ENCODE peak calls at places on chromosomes 4 and X, in five cellular contexts. G is hippocampal formation; K is naive B cell; E is hypothalamus; R is stimulated activated CD8-positive, alpha-beta memory T cell treated with anti-CD3 and anti-CD28 coated beads, Interleukin-7, amount 100 ng/mL, for 24 hours. N is an unnamed sample.

GRCh38 chr4:37628977-37629609 is 57.1 kb downstream of the RELL1 start:
- DNase-seq in G (no peak), K (no peak), E (no peak), R (no peak), N (no peak)

GRCh38 chr4:164572877-164573279 is 181.1 kb upstream of the SMIM31 start:
- DNase-seq in G (no peak), K (no peak), E (no peak), R (no peak), N (no peak)

GRCh38 chr4:140567722-140568121 is 1.0 kb downstream of the UCP1 start:
- DNase-seq in G (no peak), K (peak), E (no peak), R (no peak), N (no peak)

GRCh38 chrX:137234651-137235402 is 201.0 kb upstream of the GPR101 start:
- DNase-seq in G (no peak), K (no peak), E (no peak), R (no peak), N (no peak)

GRCh38 chr4:145539677-145540076 is 58.0 kb downstream of the SMAD1 start:
- DNase-seq in G (no peak), K (no peak), E (no peak), R (no peak), N (no peak)

GRCh38 chr4:110268790-110269189 is 70.4 kb upstream of the ELOVL6 start:
- DNase-seq in G (no peak), K (no peak), E (no peak), R (no peak), N (no peak)

GRCh38 chr4:183256756-183257385 is 63.2 kb downstream of the CLDN22 start:
- DNase-seq in G (peak), K (no peak), E (no peak), R (peak), N (peak)

GRCh38 chr4:188042191-188042590 is 46.6 kb downstream of the ZFP42 start:
- DNase-seq in G (no peak), K (no peak), E (no peak), R (no peak), N (no peak)

GRCh38 chrX:29528281-29528680 is 687.1 kb upstream of the MAGEB2 start:
- DNase-seq in G (no peak), K (no peak), E (no peak), R (no peak), N (no peak)

GRCh38 chr4:174244441-174244840 is 39.0 kb downstream of the FBXO8 start:
- DNase-seq in G (no peak), K (no peak), E (no peak), R (no peak), N (no peak)

GRCh38 chrX:16664626-16665025 is 14.7 kb downstream of the S100G start:
- DNase-seq in G (no peak), K (no peak), E (no peak), R (no peak), N (no peak)

GRCh38 chrX:45322820-45323219 is 122.1 kb upstream of the DIPK2B start:
- DNase-seq in G (no peak), K (no peak), E (no peak), R (no peak), N (no peak)

GRCh38 chrX:136115124-136115908 is 32.0 kb upstream of the FHL1 start:
- DNase-seq in G (no peak), K (no peak), E (no peak), R (no peak), N (no peak)

GRCh38 chrX:13001961-13002671 is 27.2 kb downstream of the TMSB4X start:
- DNase-seq in G (no peak), K (no peak), E (no peak), R (no peak), N (no peak)

GRCh38 chr4:73735231-73735630 is 5.1 kb upstream of the CXCL8 start:
- DNase-seq in G (no peak), K (peak), E (no peak), R (no peak), N (no peak)

N was measured in left colon.